ENCODE peak calls at places on chromosomes 7 and 10, in nine cellular contexts. One of them, this sample, is unnamed. For H3K4me1, the result is how much of the 10 kb centered on the place peaks cover.

GRCh38 chr10:103627111-103627892 is 133.8 kb downstream of the NEURL1 start:
- DNase-seq in left ventricle myocardium inferior: no peak
- DNase-seq in esophagus squamous epithelium: no peak
- DNase-seq in IMR-90: no peak
- DNase-seq in Panc1: no peak
- DNase-seq in psoas muscle: no peak
- DNase-seq in CD8-positive, alpha-beta T cell: no peak
- DNase-seq in lower lobe of right lung: no peak
- DNase-seq in tibial artery: no peak
- DNase-seq in this sample: no peak

GRCh38 chr10:88322336-88323063 is 260.6 kb downstream of the RNLS start:
- DNase-seq in CD8-positive, alpha-beta T cell: no peak
- DNase-seq in psoas muscle: no peak
- DNase-seq in IMR-90: no peak
- DNase-seq in left ventricle myocardium inferior: no peak
- DNase-seq in lower lobe of right lung: no peak
- DNase-seq in esophagus squamous epithelium: no peak
- DNase-seq in Panc1: no peak
- DNase-seq in tibial artery: no peak
- DNase-seq in this sample: no peak

GRCh38 chr7:153388611-153389010 is 629.1 kb downstream of the ACTR3B start:
- DNase-seq in IMR-90: no peak
- DNase-seq in CD8-positive, alpha-beta T cell: no peak
- DNase-seq in tibial artery: no peak
- DNase-seq in esophagus squamous epithelium: no peak
- DNase-seq in psoas muscle: no peak
- DNase-seq in Panc1: no peak
- DNase-seq in lower lobe of right lung: no peak
- DNase-seq in left ventricle myocardium inferior: no peak
- DNase-seq in this sample: no peak

GRCh38 chr10:19819419-19820033 is 3.3 kb downstream of the PLXDC2 start:
- DNase-seq in tibial artery: peak
- DNase-seq in lower lobe of right lung: no peak
- DNase-seq in left ventricle myocardium inferior: no peak
- DNase-seq in psoas muscle: no peak
- DNase-seq in esophagus squamous epithelium: no peak
- DNase-seq in IMR-90: peak
- DNase-seq in Panc1: peak
- DNase-seq in CD8-positive, alpha-beta T cell: no peak
- DNase-seq in this sample: no peak

GRCh38 chr7:6160191-6160623 is 112.2 kb downstream of the CYTH3 start:
- DNase-seq in left ventricle myocardium inferior: peak
- DNase-seq in esophagus squamous epithelium: no peak
- DNase-seq in lower lobe of right lung: peak
- DNase-seq in CD8-positive, alpha-beta T cell: no peak
- DNase-seq in Panc1: no peak
- DNase-seq in psoas muscle: peak
- DNase-seq in tibial artery: peak
- DNase-seq in IMR-90: peak
- DNase-seq in this sample: no peak

GRCh38 chr7:129052441-129052840 is 2.5 kb downstream of the TNPO3 start:
- DNase-seq in esophagus squamous epithelium: no peak
- DNase-seq in lower lobe of right lung: no peak
- DNase-seq in IMR-90: no peak
- DNase-seq in Panc1: no peak
- DNase-seq in CD8-positive, alpha-beta T cell: no peak
- DNase-seq in psoas muscle: no peak
- DNase-seq in tibial artery: no peak
- DNase-seq in left ventricle myocardium inferior: no peak
- DNase-seq in this sample: no peak

GRCh38 chr10:79149662-79150443 is 81.1 kb downstream of the ZMIZ1 start:
- DNase-seq in left ventricle myocardium inferior: peak
- DNase-seq in lower lobe of right lung: peak
- DNase-seq in tibial artery: peak
- DNase-seq in psoas muscle: peak
- DNase-seq in esophagus squamous epithelium: peak
- DNase-seq in IMR-90: peak
- DNase-seq in Panc1: no peak
- DNase-seq in CD8-positive, alpha-beta T cell: peak
- DNase-seq in this sample: peak

GRCh38 chr7:27247452-27248426 is 5.1 kb downstream of the EVX1 start:
- DNase-seq in Panc1: no peak
- DNase-seq in IMR-90: no peak
- DNase-seq in esophagus squamous epithelium: no peak
- DNase-seq in left ventricle myocardium inferior: no peak
- DNase-seq in lower lobe of right lung: no peak
- DNase-seq in tibial artery: no peak
- DNase-seq in CD8-positive, alpha-beta T cell: no peak
- DNase-seq in psoas muscle: no peak
- DNase-seq in this sample: no peak

GRCh38 chr7:41315764-41316163 is 387.1 kb downstream of the INHBA start:
- DNase-seq in Panc1: no peak
- DNase-seq in esophagus squamous epithelium: no peak
- DNase-seq in psoas muscle: no peak
- DNase-seq in left ventricle myocardium inferior: no peak
- DNase-seq in lower lobe of right lung: no peak
- DNase-seq in tibial artery: no peak
- DNase-seq in CD8-positive, alpha-beta T cell: no peak
- DNase-seq in IMR-90: no peak
- DNase-seq in this sample: peak

GRCh38 chr7:87213801-87214200 is 5.7 kb downstream of the TMEM243 start:
- DNase-seq in lower lobe of right lung: no peak
- DNase-seq in CD8-positive, alpha-beta T cell: no peak
- DNase-seq in tibial artery: no peak
- DNase-seq in psoas muscle: no peak
- DNase-seq in left ventricle myocardium inferior: no peak
- DNase-seq in IMR-90: no peak
- DNase-seq in Panc1: no peak
- DNase-seq in esophagus squamous epithelium: no peak
- DNase-seq in this sample: no peak

GRCh38 chr7:17140421-17140820 is 158.0 kb upstream of the AHR start:
- DNase-seq in IMR-90: no peak
- DNase-seq in tibial artery: no peak
- DNase-seq in lower lobe of right lung: no peak
- DNase-seq in CD8-positive, alpha-beta T cell: no peak
- DNase-seq in esophagus squamous epithelium: no peak
- DNase-seq in psoas muscle: no peak
- DNase-seq in left ventricle myocardium inferior: no peak
- DNase-seq in Panc1: peak
- DNase-seq in this sample: no peak

GRCh38 chr7:17144313-17144712 is 154.1 kb upstream of the AHR start:
- DNase-seq in left ventricle myocardium inferior: no peak
- DNase-seq in CD8-positive, alpha-beta T cell: peak
- DNase-seq in lower lobe of right lung: no peak
- DNase-seq in Panc1: no peak
- DNase-seq in esophagus squamous epithelium: no peak
- DNase-seq in tibial artery: no peak
- DNase-seq in IMR-90: peak
- DNase-seq in psoas muscle: no peak
- DNase-seq in this sample: no peak

GRCh38 chr7:17147409-17147808 is 151.0 kb upstream of the AHR start:
- DNase-seq in lower lobe of right lung: no peak
- DNase-seq in left ventricle myocardium inferior: no peak
- DNase-seq in IMR-90: no peak
- DNase-seq in tibial artery: no peak
- DNase-seq in Panc1: no peak
- DNase-seq in esophagus squamous epithelium: no peak
- DNase-seq in CD8-positive, alpha-beta T cell: no peak
- DNase-seq in psoas muscle: no peak
- DNase-seq in this sample: no peak

GRCh38 chr7:17139081-17139480 is 159.4 kb upstream of the AHR start:
- DNase-seq in Panc1: no peak
- DNase-seq in psoas muscle: no peak
- DNase-seq in CD8-positive, alpha-beta T cell: no peak
- DNase-seq in lower lobe of right lung: no peak
- DNase-seq in esophagus squamous epithelium: no peak
- DNase-seq in tibial artery: no peak
- DNase-seq in left ventricle myocardium inferior: no peak
- DNase-seq in IMR-90: no peak
- DNase-seq in this sample: no peak

DNA sequence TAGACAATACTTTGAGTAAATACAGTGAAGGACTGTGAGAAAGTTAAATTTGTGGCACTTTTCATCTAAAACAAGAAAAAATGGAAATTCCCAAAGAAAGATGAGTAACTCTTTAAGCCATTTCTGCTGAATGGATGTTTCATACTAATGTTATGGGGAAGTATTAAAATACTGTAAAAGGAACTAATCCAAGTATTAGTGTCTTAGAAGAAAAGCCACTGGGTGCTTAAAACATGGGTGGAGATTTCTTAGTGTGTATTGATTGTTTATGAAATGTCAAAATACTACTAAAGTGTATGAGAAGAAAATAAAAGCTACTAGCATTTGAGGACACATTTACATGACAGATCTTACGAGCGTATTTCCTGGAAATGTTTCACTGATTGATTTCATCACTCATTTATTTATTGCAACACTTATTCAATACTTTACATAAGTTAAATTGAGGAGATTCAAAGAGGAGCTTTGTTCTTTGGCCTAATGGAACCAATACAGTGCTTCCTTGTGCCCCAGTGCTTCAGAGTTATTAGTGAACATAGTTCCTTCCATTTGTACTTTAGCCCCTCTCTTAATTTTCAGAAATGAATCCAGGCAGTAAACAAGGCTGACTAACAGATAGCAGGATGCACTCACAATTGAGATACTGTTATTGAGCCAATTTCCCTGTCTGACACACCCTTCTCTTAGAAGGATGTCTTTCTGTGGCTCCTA is 155.5 kb upstream of the AHR start:
- DNase-seq in left ventricle myocardium inferior: no peak
- DNase-seq in esophagus squamous epithelium: no peak
- DNase-seq in Panc1: no peak
- DNase-seq in lower lobe of right lung: no peak
- DNase-seq in IMR-90: peak
- DNase-seq in CD8-positive, alpha-beta T cell: no peak
- DNase-seq in psoas muscle: no peak
- DNase-seq in tibial artery: no peak
- DNase-seq in this sample: no peak
- TF ChIP-seq CTCF in left ventricle myocardium inferior: no peak
- TF ChIP-seq CTCF in esophagus squamous epithelium: no peak
- TF ChIP-seq CTCF in Panc1: no peak
- TF ChIP-seq CTCF in lower lobe of right lung: no peak
- TF ChIP-seq CTCF in IMR-90: no peak
- TF ChIP-seq CTCF in CD8-positive, alpha-beta T cell: no peak
- TF ChIP-seq CTCF in psoas muscle: no peak
- TF ChIP-seq CTCF in tibial artery: no peak
- TF ChIP-seq CTCF in this sample: no peak

GRCh38 chr10:29733323-29733722 is 98.6 kb upstream of the SVIL start:
- DNase-seq in tibial artery: no peak
- DNase-seq in left ventricle myocardium inferior: no peak
- DNase-seq in esophagus squamous epithelium: no peak
- DNase-seq in lower lobe of right lung: no peak
- DNase-seq in Panc1: no peak
- DNase-seq in psoas muscle: no peak
- DNase-seq in IMR-90: no peak
- DNase-seq in CD8-positive, alpha-beta T cell: no peak
- DNase-seq in this sample: no peak
- H3K4me1 ChIP-seq in tibial artery: under half
- H3K4me1 ChIP-seq in left ventricle myocardium inferior: under half
- H3K4me1 ChIP-seq in esophagus squamous epithelium: under half
- H3K4me1 ChIP-seq in lower lobe of right lung: under half
- H3K4me1 ChIP-seq in Panc1: under half
- H3K4me1 ChIP-seq in psoas muscle: under half
- H3K4me1 ChIP-seq in IMR-90: under half
- H3K4me1 ChIP-seq in CD8-positive, alpha-beta T cell: under half
- H3K4me1 ChIP-seq in this sample: under half

GRCh38 chr7:154451480-154452457 is 399.6 kb downstream of the DPP6 start:
- DNase-seq in IMR-90: no peak
- DNase-seq in esophagus squamous epithelium: no peak
- DNase-seq in CD8-positive, alpha-beta T cell: no peak
- DNase-seq in left ventricle myocardium inferior: no peak
- DNase-seq in lower lobe of right lung: no peak
- DNase-seq in tibial artery: no peak
- DNase-seq in Panc1: no peak
- DNase-seq in psoas muscle: no peak
- DNase-seq in this sample: no peak
- TF ChIP-seq CTCF in IMR-90: no peak
- TF ChIP-seq CTCF in esophagus squamous epithelium: no peak
- TF ChIP-seq CTCF in CD8-positive, alpha-beta T cell: no peak
- TF ChIP-seq CTCF in left ventricle myocardium inferior: no peak
- TF ChIP-seq CTCF in lower lobe of right lung: no peak
- TF ChIP-seq CTCF in tibial artery: no peak
- TF ChIP-seq CTCF in Panc1: no peak
- TF ChIP-seq CTCF in psoas muscle: no peak
- TF ChIP-seq CTCF in this sample: no peak

DNA sequence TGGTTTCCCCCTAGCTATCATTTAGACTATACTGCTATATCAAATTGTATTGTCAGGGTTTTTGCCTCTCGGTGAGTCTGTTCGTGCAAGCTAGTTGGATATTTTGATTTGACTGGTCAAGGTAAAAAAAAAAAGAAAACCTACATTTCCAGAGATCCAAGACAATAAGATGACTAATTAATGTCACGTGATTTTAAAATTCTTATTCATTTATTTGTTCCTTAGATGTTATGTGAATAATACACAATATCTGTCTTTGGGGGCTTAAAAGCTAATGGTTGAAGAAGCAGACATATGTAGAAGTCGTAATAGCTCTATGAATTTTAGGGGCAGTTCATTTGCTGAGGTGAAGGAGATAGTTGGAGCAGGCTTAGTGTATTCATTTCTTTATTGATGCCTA is 191.1 kb downstream of the KCND2 start:
- DNase-seq in psoas muscle: no peak
- DNase-seq in left ventricle myocardium inferior: no peak
- DNase-seq in CD8-positive, alpha-beta T cell: no peak
- DNase-seq in lower lobe of right lung: no peak
- DNase-seq in Panc1: no peak
- DNase-seq in tibial artery: no peak
- DNase-seq in IMR-90: no peak
- DNase-seq in esophagus squamous epithelium: no peak
- DNase-seq in this sample: no peak
- H3K4me1 ChIP-seq in psoas muscle: under half
- H3K4me1 ChIP-seq in left ventricle myocardium inferior: under half
- H3K4me1 ChIP-seq in CD8-positive, alpha-beta T cell: under half
- H3K4me1 ChIP-seq in lower lobe of right lung: under half
- H3K4me1 ChIP-seq in Panc1: under half
- H3K4me1 ChIP-seq in tibial artery: under half
- H3K4me1 ChIP-seq in IMR-90: under half
- H3K4me1 ChIP-seq in esophagus squamous epithelium: under half
- H3K4me1 ChIP-seq in this sample: under half

This sample was measured in right lobe of liver.